ENCODE peak calls at places on chromosome 10, in ten cellular contexts. Y, M, S, P, T, R, X, D, B and V are unnamed samples.

GRCh38 chr10:13915710-13916109 is 328.9 kb downstream of the PRPF18 start:
- DNase-seq in S (no peak), B (no peak), R (no peak), M (no peak), P (no peak), D (peak; percentile 49), Y (peak; percentile 82), X (no peak), T (peak; percentile 40), V (no peak)

GRCh38 chr10:60465801-60466200 is 76.1 kb upstream of the ANK3 start:
- DNase-seq in D (no peak), Y (no peak), P (peak; percentile 65), R (no peak), T (no peak), B (no peak), X (no peak), S (no peak), M (no peak), V (no peak)

GRCh38 chr10:110364531-110364937 is 59.8 kb upstream of the SMNDC1 start:
- DNase-seq in T (no peak), D (no peak), B (no peak), X (no peak), M (no peak), S (no peak), R (no peak), P (no peak), Y (no peak), V (no peak)

GRCh38 chr10:96673318-96674099 is 46.8 kb downstream of the PIK3AP1 start:
- DNase-seq in T (peak; percentile 34), P (peak; percentile 46), B (peak; percentile 35), X (no peak), M (no peak), R (no peak), S (peak; percentile 52), Y (no peak), D (no peak), V (no peak)

GRCh38 chr10:12333382-12334185 is 15.8 kb upstream of the CAMK1D start:
- DNase-seq in X (no peak), P (peak; percentile 97), B (peak; percentile 75), S (peak; percentile 51), D (no peak), M (peak; percentile 11), T (peak; percentile 63), Y (peak; percentile 57), R (peak; percentile 40), V (no peak)

GRCh38 chr10:49735161-49735560 is 27.0 kb downstream of the OGDHL start:
- DNase-seq in S (no peak), X (no peak), M (no peak), R (no peak), T (no peak), D (no peak), P (no peak), Y (no peak), B (no peak), V (no peak)

GRCh38 chr10:132206806-132207535 is 20.2 kb downstream of the DPYSL4 start:
- DNase-seq in D (no peak), M (no peak), Y (no peak), P (no peak), T (no peak), R (no peak), S (no peak), B (no peak), X (no peak), V (no peak)

GRCh38 chr10:117311261-117311660 is 64.0 kb downstream of the PDZD8 start:
- DNase-seq in M (no peak), D (no peak), T (no peak), B (no peak), R (no peak), Y (no peak), P (no peak), S (no peak), X (no peak), V (no peak)

GRCh38 chr10:35657621-35658020 is 15.5 kb upstream of the FZD8 start:
- DNase-seq in R (no peak), D (no peak), M (no peak), B (no peak), X (no peak), S (no peak), Y (no peak), T (no peak), P (no peak), V (no peak)

GRCh38 chr10:123778719-123779118 is 112.6 kb downstream of the GPR26 start:
- DNase-seq in S (no peak), D (no peak), B (no peak), R (no peak), M (no peak), P (no peak), X (no peak), Y (no peak), T (no peak), V (no peak)

GRCh38 chr10:71744897-71745658 is 25.5 kb upstream of the C10orf105 start:
- DNase-seq in P (no peak), B (no peak), D (no peak), M (no peak), Y (no peak), X (no peak), S (no peak), T (no peak), R (no peak), V (no peak)

GRCh38 chr10:12701696-12702095 is 299.8 kb downstream of the CCDC3 start:
- DNase-seq in P (peak; percentile 81), T (no peak), S (no peak), X (no peak), M (no peak), R (no peak), B (no peak), D (no peak), Y (no peak), V (no peak)

GRCh38 chr10:114499630-114500190 is 95.4 kb upstream of the AFAP1L2 start:
- DNase-seq in T (no peak), Y (no peak), R (no peak), B (peak; percentile 80), M (peak; percentile 52), D (no peak), P (no peak), S (peak; percentile 87), X (no peak), V (no peak)

GRCh38 chr10:85946713-85947326 is 419.8 kb downstream of the GRID1 start:
- DNase-seq in S (no peak), X (no peak), Y (no peak), R (no peak), B (peak; percentile 51), M (no peak), T (no peak), D (no peak), P (no peak), V (no peak)